ENCODE peak calls at places on chromosomes 3 and 15, in six cellular contexts. One of them, this sample, is unnamed. For H3K27me3, the result is how much of the 10 kb centered on the place peaks cover.

GRCh38 chr3:192063570-192063969 is 602.6 kb downstream of the PYDC2 start:
- DNase-seq in esophagus muscularis mucosa: no peak
- DNase-seq in effector memory CD4-positive, alpha-beta T cell: no peak
- DNase-seq in GM23338: peak
- DNase-seq in GM23248: no peak
- DNase-seq in brain microvascular endothelial cell: no peak
- DNase-seq in this sample: no peak

GRCh38 chr15:51809457-51809856 is 20.0 kb upstream of the TMOD3 start:
- DNase-seq in esophagus muscularis mucosa: no peak
- DNase-seq in effector memory CD4-positive, alpha-beta T cell: no peak
- DNase-seq in GM23338: no peak
- DNase-seq in GM23248: no peak
- DNase-seq in brain microvascular endothelial cell: no peak
- DNase-seq in this sample: no peak

GRCh38 chr3:196868297-196868661 is 559 bp downstream of the SENP5 start:
- DNase-seq in esophagus muscularis mucosa: no peak
- DNase-seq in effector memory CD4-positive, alpha-beta T cell: no peak
- DNase-seq in GM23338: peak
- DNase-seq in GM23248: peak
- DNase-seq in brain microvascular endothelial cell: peak
- DNase-seq in this sample: no peak

GRCh38 chr3:177337548-177338331 is 140.5 kb upstream of the TBL1XR1 start:
- DNase-seq in esophagus muscularis mucosa: no peak
- DNase-seq in effector memory CD4-positive, alpha-beta T cell: peak
- DNase-seq in GM23338: no peak
- DNase-seq in GM23248: peak
- DNase-seq in brain microvascular endothelial cell: peak
- DNase-seq in this sample: no peak

GRCh38 chr3:34582054-34582453 is 783.6 kb downstream of the PDCD6IP start:
- DNase-seq in esophagus muscularis mucosa: no peak
- DNase-seq in effector memory CD4-positive, alpha-beta T cell: no peak
- DNase-seq in GM23338: peak
- DNase-seq in GM23248: no peak
- DNase-seq in brain microvascular endothelial cell: no peak
- DNase-seq in this sample: no peak

GRCh38 chr15:94655249-94655648 is 423.9 kb downstream of the MCTP2 start:
- DNase-seq in esophagus muscularis mucosa: peak
- DNase-seq in effector memory CD4-positive, alpha-beta T cell: no peak
- DNase-seq in GM23338: no peak
- DNase-seq in GM23248: no peak
- DNase-seq in brain microvascular endothelial cell: no peak
- DNase-seq in this sample: no peak

GRCh38 chr15:53976844-53977392 is 1.3 kb upstream of the UNC13C start:
- DNase-seq in esophagus muscularis mucosa: no peak
- DNase-seq in effector memory CD4-positive, alpha-beta T cell: no peak
- DNase-seq in GM23338: peak
- DNase-seq in GM23248: no peak
- DNase-seq in brain microvascular endothelial cell: peak
- DNase-seq in this sample: no peak

GRCh38 chr3:48989126-48989795 is 780 bp upstream of the P4HTM start:
- DNase-seq in esophagus muscularis mucosa: no peak
- DNase-seq in effector memory CD4-positive, alpha-beta T cell: no peak
- DNase-seq in GM23338: no peak
- DNase-seq in GM23248: peak
- DNase-seq in brain microvascular endothelial cell: no peak
- DNase-seq in this sample: no peak

GRCh38 chr3:149019581-149019980 is 28.2 kb downstream of the GYG1 start:
- DNase-seq in esophagus muscularis mucosa: no peak
- DNase-seq in effector memory CD4-positive, alpha-beta T cell: no peak
- DNase-seq in GM23338: peak
- DNase-seq in GM23248: no peak
- DNase-seq in brain microvascular endothelial cell: no peak
- DNase-seq in this sample: no peak

GRCh38 chr3:30241721-30242120 is 364.7 kb upstream of the TGFBR2 start:
- DNase-seq in esophagus muscularis mucosa: no peak
- DNase-seq in effector memory CD4-positive, alpha-beta T cell: no peak
- DNase-seq in GM23338: no peak
- DNase-seq in GM23248: peak
- DNase-seq in brain microvascular endothelial cell: no peak
- DNase-seq in this sample: no peak

GRCh38 chr15:81108427-81108826 is 25.6 kb upstream of the CFAP161 start:
- DNase-seq in esophagus muscularis mucosa: no peak
- DNase-seq in effector memory CD4-positive, alpha-beta T cell: no peak
- DNase-seq in GM23338: peak
- DNase-seq in GM23248: peak
- DNase-seq in brain microvascular endothelial cell: no peak
- DNase-seq in this sample: no peak

GRCh38 chr15:78830514-78831228 is 19.4 kb upstream of the ADAMTS7 start:
- DNase-seq in esophagus muscularis mucosa: no peak
- DNase-seq in effector memory CD4-positive, alpha-beta T cell: no peak
- DNase-seq in GM23338: peak
- DNase-seq in GM23248: peak
- DNase-seq in brain microvascular endothelial cell: no peak
- DNase-seq in this sample: no peak

GRCh38 chr3:18751514-18751913 is 326.4 kb upstream of the SATB1 start:
- DNase-seq in esophagus muscularis mucosa: no peak
- DNase-seq in effector memory CD4-positive, alpha-beta T cell: no peak
- DNase-seq in GM23338: no peak
- DNase-seq in GM23248: no peak
- DNase-seq in brain microvascular endothelial cell: no peak
- DNase-seq in this sample: no peak

GRCh38 chr15:69082041-69082502 is 67.6 kb downstream of the NOX5 start:
- DNase-seq in esophagus muscularis mucosa: no peak
- DNase-seq in effector memory CD4-positive, alpha-beta T cell: no peak
- DNase-seq in GM23338: no peak
- DNase-seq in GM23248: peak
- DNase-seq in brain microvascular endothelial cell: peak
- DNase-seq in this sample: no peak

GRCh38 chr3:29465836-29466235 is 185.0 kb downstream of the RBMS3 start:
- DNase-seq in esophagus muscularis mucosa: no peak
- DNase-seq in effector memory CD4-positive, alpha-beta T cell: no peak
- DNase-seq in GM23338: no peak
- DNase-seq in GM23248: peak
- DNase-seq in brain microvascular endothelial cell: peak
- DNase-seq in this sample: no peak

GRCh38 chr3:133472242-133472641 is 72.4 kb downstream of the BFSP2 start:
- DNase-seq in esophagus muscularis mucosa: no peak
- DNase-seq in effector memory CD4-positive, alpha-beta T cell: no peak
- DNase-seq in GM23338: peak
- DNase-seq in GM23248: no peak
- DNase-seq in brain microvascular endothelial cell: no peak
- DNase-seq in this sample: no peak

GRCh38 chr3:72746412-72747411 is 101.5 kb downstream of the SHQ1 start:
- DNase-seq in esophagus muscularis mucosa: no peak
- DNase-seq in effector memory CD4-positive, alpha-beta T cell: no peak
- DNase-seq in GM23338: no peak
- DNase-seq in GM23248: no peak
- DNase-seq in brain microvascular endothelial cell: peak
- DNase-seq in this sample: no peak

GRCh38 chr3:126542340-126543241 is 16.1 kb downstream of the C3orf22 start:
- DNase-seq in esophagus muscularis mucosa: no peak
- DNase-seq in effector memory CD4-positive, alpha-beta T cell: no peak
- DNase-seq in GM23338: no peak
- DNase-seq in GM23248: no peak
- DNase-seq in brain microvascular endothelial cell: no peak
- DNase-seq in this sample: no peak

GRCh38 chr3:13879102-13879945 is 547 bp downstream of the WNT7A start:
- DNase-seq in esophagus muscularis mucosa: no peak
- DNase-seq in effector memory CD4-positive, alpha-beta T cell: no peak
- DNase-seq in GM23338: peak
- DNase-seq in GM23248: no peak
- DNase-seq in brain microvascular endothelial cell: no peak
- DNase-seq in this sample: peak

GRCh38 chr15:67164401-67164791 is 90.1 kb downstream of the AAGAB start:
- DNase-seq in esophagus muscularis mucosa: no peak
- DNase-seq in effector memory CD4-positive, alpha-beta T cell: no peak
- DNase-seq in GM23338: no peak
- DNase-seq in GM23248: no peak
- DNase-seq in brain microvascular endothelial cell: no peak
- DNase-seq in this sample: no peak

GRCh38 chr3:134846943-134847342 is 51.9 kb downstream of the EPHB1 start:
- DNase-seq in esophagus muscularis mucosa: no peak
- DNase-seq in effector memory CD4-positive, alpha-beta T cell: no peak
- DNase-seq in GM23338: peak
- DNase-seq in GM23248: peak
- DNase-seq in brain microvascular endothelial cell: peak
- DNase-seq in this sample: no peak

GRCh38 chr3:17795733-17796132 is 53.3 kb upstream of the TBC1D5 start:
- DNase-seq in esophagus muscularis mucosa: no peak
- DNase-seq in effector memory CD4-positive, alpha-beta T cell: no peak
- DNase-seq in GM23338: no peak
- DNase-seq in GM23248: peak
- DNase-seq in brain microvascular endothelial cell: peak
- DNase-seq in this sample: no peak

GRCh38 chr3:114218578-114219185 is 18.7 kb downstream of the ZNF80 start:
- DNase-seq in esophagus muscularis mucosa: no peak
- DNase-seq in effector memory CD4-positive, alpha-beta T cell: no peak
- DNase-seq in GM23338: no peak
- DNase-seq in GM23248: no peak
- DNase-seq in brain microvascular endothelial cell: no peak
- DNase-seq in this sample: no peak

GRCh38 chr15:34753236-34753894 is 1.4 kb downstream of the GJD2 start:
- DNase-seq in esophagus muscularis mucosa: no peak
- DNase-seq in effector memory CD4-positive, alpha-beta T cell: no peak
- DNase-seq in GM23338: peak
- DNase-seq in GM23248: peak
- DNase-seq in brain microvascular endothelial cell: peak
- DNase-seq in this sample: no peak

GRCh38 chr3:140236836-140237476 is 302.0 kb downstream of the CLSTN2 start:
- DNase-seq in esophagus muscularis mucosa: no peak
- DNase-seq in effector memory CD4-positive, alpha-beta T cell: no peak
- DNase-seq in GM23338: no peak
- DNase-seq in GM23248: peak
- DNase-seq in brain microvascular endothelial cell: no peak
- DNase-seq in this sample: no peak

GRCh38 chr3:50444213-50444612 is 59.2 kb downstream of the CACNA2D2 start:
- DNase-seq in esophagus muscularis mucosa: no peak
- DNase-seq in effector memory CD4-positive, alpha-beta T cell: no peak
- DNase-seq in GM23338: no peak
- DNase-seq in GM23248: peak
- DNase-seq in brain microvascular endothelial cell: no peak
- DNase-seq in this sample: no peak

GRCh38 chr3:60363817-60364216 is 887.4 kb downstream of the FHIT start:
- DNase-seq in esophagus muscularis mucosa: no peak
- DNase-seq in effector memory CD4-positive, alpha-beta T cell: no peak
- DNase-seq in GM23338: no peak
- DNase-seq in GM23248: peak
- DNase-seq in brain microvascular endothelial cell: peak
- DNase-seq in this sample: no peak

GRCh38 chr3:172847292-172847691 is 96.8 kb downstream of the ECT2 start:
- DNase-seq in esophagus muscularis mucosa: no peak
- DNase-seq in effector memory CD4-positive, alpha-beta T cell: no peak
- DNase-seq in GM23338: no peak
- DNase-seq in GM23248: no peak
- DNase-seq in brain microvascular endothelial cell: no peak
- DNase-seq in this sample: no peak

GRCh38 chr3:138455801-138456716 is 21.6 kb downstream of the ESYT3 start:
- DNase-seq in esophagus muscularis mucosa: no peak
- DNase-seq in effector memory CD4-positive, alpha-beta T cell: no peak
- DNase-seq in GM23338: no peak
- DNase-seq in GM23248: peak
- DNase-seq in brain microvascular endothelial cell: no peak
- DNase-seq in this sample: no peak

GRCh38 chr3:32815812-32816438 is 1.9 kb upstream of the TRIM71 start:
- DNase-seq in esophagus muscularis mucosa: no peak
- DNase-seq in effector memory CD4-positive, alpha-beta T cell: no peak
- DNase-seq in GM23338: no peak
- DNase-seq in GM23248: no peak
- DNase-seq in brain microvascular endothelial cell: no peak
- DNase-seq in this sample: no peak
- H3K27ac ChIP-seq in esophagus muscularis mucosa: no peak
- H3K27ac ChIP-seq in effector memory CD4-positive, alpha-beta T cell: no peak
- H3K27ac ChIP-seq in GM23338: peak
- H3K27ac ChIP-seq in GM23248: no peak
- H3K27ac ChIP-seq in brain microvascular endothelial cell: no peak
- H3K27ac ChIP-seq in this sample: no peak

DNA sequence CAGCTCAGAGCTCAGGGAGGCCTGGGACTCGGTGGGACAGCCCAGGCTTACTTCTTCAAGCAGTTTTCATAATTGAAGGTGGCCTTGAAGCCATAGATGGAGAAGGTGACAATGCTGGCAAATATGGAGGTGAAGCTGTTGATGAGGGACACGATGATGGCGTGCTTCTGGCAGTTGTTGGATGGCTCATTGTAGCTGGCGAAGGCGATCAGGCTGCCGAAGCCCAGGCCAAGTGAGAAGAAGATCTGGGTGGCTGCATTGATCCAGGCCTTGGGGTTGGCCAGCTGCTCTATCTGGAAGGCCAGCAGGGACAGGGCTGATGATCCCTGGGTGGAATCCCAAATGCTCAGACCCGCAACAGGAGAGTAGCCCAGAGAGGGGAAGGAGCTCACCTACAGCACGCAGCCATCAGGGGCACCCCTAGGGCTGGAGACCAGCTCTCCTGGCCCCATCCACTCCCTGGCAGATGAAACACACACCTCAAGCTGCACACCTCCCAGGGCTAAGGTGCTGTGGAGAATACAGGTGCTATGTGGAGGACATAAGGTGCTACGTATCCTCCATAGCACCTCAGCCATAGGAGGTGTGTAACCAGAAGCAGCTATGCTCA is 25.1 kb downstream of the SLC6A20 start:
- DNase-seq in esophagus muscularis mucosa: no peak
- DNase-seq in effector memory CD4-positive, alpha-beta T cell: no peak
- DNase-seq in GM23338: no peak
- DNase-seq in GM23248: no peak
- DNase-seq in brain microvascular endothelial cell: no peak
- DNase-seq in this sample: no peak
- H3K27me3 ChIP-seq in esophagus muscularis mucosa: under half
- H3K27me3 ChIP-seq in effector memory CD4-positive, alpha-beta T cell: under half
- H3K27me3 ChIP-seq in GM23338: under half
- H3K27me3 ChIP-seq in GM23248: half or more
- H3K27me3 ChIP-seq in brain microvascular endothelial cell: under half
- H3K27me3 ChIP-seq in this sample: under half

DNA sequence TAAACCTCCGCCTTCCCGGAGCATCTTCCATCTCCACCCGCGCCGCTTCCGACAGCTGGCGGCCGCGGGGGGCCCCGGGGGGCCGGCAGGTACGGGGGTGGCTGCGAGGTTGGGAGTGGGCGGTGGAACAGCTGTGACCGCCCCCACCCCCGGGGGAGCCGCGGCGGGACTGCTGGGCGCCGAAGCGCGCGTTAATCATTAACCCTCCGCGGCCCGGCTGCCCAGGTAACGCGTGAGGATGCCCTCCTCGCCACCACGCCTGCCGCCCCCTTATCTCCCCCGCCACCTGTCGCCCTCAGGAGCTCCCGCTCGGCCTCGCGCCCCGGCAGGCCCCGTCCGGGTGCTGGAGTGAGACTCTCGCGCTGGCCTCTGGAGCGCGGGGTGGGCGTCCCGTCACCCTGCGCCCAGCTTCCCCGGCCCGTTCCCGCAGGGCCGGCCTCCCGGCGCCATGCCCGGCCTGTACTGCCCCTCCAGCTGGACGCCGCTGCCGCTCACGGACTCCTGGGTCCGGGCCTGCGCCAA is 757 bp downstream of the VWA5B2 start:
- DNase-seq in esophagus muscularis mucosa: no peak
- DNase-seq in effector memory CD4-positive, alpha-beta T cell: no peak
- DNase-seq in GM23338: peak
- DNase-seq in GM23248: peak
- DNase-seq in brain microvascular endothelial cell: no peak
- DNase-seq in this sample: no peak
- H3K4me3 ChIP-seq in esophagus muscularis mucosa: peak
- H3K4me3 ChIP-seq in effector memory CD4-positive, alpha-beta T cell: peak
- H3K4me3 ChIP-seq in GM23338: peak
- H3K4me3 ChIP-seq in GM23248: peak
- H3K4me3 ChIP-seq in brain microvascular endothelial cell: no peak
- H3K4me3 ChIP-seq in this sample: no peak

GRCh38 chr3:32782417-32782816 is 35.4 kb upstream of the TRIM71 start:
- DNase-seq in esophagus muscularis mucosa: no peak
- DNase-seq in effector memory CD4-positive, alpha-beta T cell: no peak
- DNase-seq in GM23338: no peak
- DNase-seq in GM23248: no peak
- DNase-seq in brain microvascular endothelial cell: no peak
- DNase-seq in this sample: no peak
- H3K27ac ChIP-seq in esophagus muscularis mucosa: no peak
- H3K27ac ChIP-seq in effector memory CD4-positive, alpha-beta T cell: no peak
- H3K27ac ChIP-seq in GM23338: peak
- H3K27ac ChIP-seq in GM23248: no peak
- H3K27ac ChIP-seq in brain microvascular endothelial cell: no peak
- H3K27ac ChIP-seq in this sample: no peak